ENCODE peak calls at places on chromosomes 5 and 9, in nine cellular contexts. One of them, this sample, is unnamed.

GRCh38 chr5:72633041-72633445 is 125.8 kb upstream of the ZNF366 start:
- DNase-seq in iris pigment epithelial cell: no peak
- DNase-seq in OCI-M1: no peak
- DNase-seq in psoas muscle: no peak
- DNase-seq in amniotic stem cell: no peak
- DNase-seq in effector memory CD4-positive, alpha-beta T cell: no peak
- DNase-seq in heart left ventricle: no peak
- DNase-seq in GM19239: no peak
- DNase-seq in HEK293T: no peak
- DNase-seq in this sample: no peak

GRCh38 chr5:158028349-158028748 is 169.4 kb upstream of the CLINT1 start:
- DNase-seq in iris pigment epithelial cell: no peak
- DNase-seq in OCI-M1: no peak
- DNase-seq in psoas muscle: no peak
- DNase-seq in amniotic stem cell: no peak
- DNase-seq in effector memory CD4-positive, alpha-beta T cell: no peak
- DNase-seq in heart left ventricle: no peak
- DNase-seq in GM19239: no peak
- DNase-seq in HEK293T: no peak
- DNase-seq in this sample: no peak

GRCh38 chr9:69579749-69580581 is 92.2 kb downstream of the APBA1 start:
- DNase-seq in iris pigment epithelial cell: no peak
- DNase-seq in OCI-M1: no peak
- DNase-seq in psoas muscle: no peak
- DNase-seq in amniotic stem cell: no peak
- DNase-seq in effector memory CD4-positive, alpha-beta T cell: no peak
- DNase-seq in heart left ventricle: no peak
- DNase-seq in GM19239: no peak
- DNase-seq in HEK293T: no peak
- DNase-seq in this sample: no peak

GRCh38 chr9:75814667-75815066 is 75.8 kb upstream of the PCSK5 start:
- DNase-seq in iris pigment epithelial cell: peak
- DNase-seq in OCI-M1: no peak
- DNase-seq in psoas muscle: no peak
- DNase-seq in amniotic stem cell: no peak
- DNase-seq in effector memory CD4-positive, alpha-beta T cell: no peak
- DNase-seq in heart left ventricle: no peak
- DNase-seq in GM19239: no peak
- DNase-seq in HEK293T: no peak
- DNase-seq in this sample: no peak

GRCh38 chr5:67842806-67843205 is 372.8 kb upstream of the PIK3R1 start:
- DNase-seq in iris pigment epithelial cell: peak
- DNase-seq in OCI-M1: no peak
- DNase-seq in psoas muscle: no peak
- DNase-seq in amniotic stem cell: no peak
- DNase-seq in effector memory CD4-positive, alpha-beta T cell: no peak
- DNase-seq in heart left ventricle: no peak
- DNase-seq in GM19239: no peak
- DNase-seq in HEK293T: no peak
- DNase-seq in this sample: no peak

GRCh38 chr5:10485142-10485795 is 43.6 kb downstream of the ROPN1L start:
- DNase-seq in iris pigment epithelial cell: peak
- DNase-seq in OCI-M1: peak
- DNase-seq in psoas muscle: no peak
- DNase-seq in amniotic stem cell: peak
- DNase-seq in effector memory CD4-positive, alpha-beta T cell: no peak
- DNase-seq in heart left ventricle: peak
- DNase-seq in GM19239: no peak
- DNase-seq in HEK293T: peak
- DNase-seq in this sample: peak

GRCh38 chr9:76542360-76542759 is 83.4 kb downstream of the GCNT1 start:
- DNase-seq in iris pigment epithelial cell: no peak
- DNase-seq in OCI-M1: peak
- DNase-seq in psoas muscle: no peak
- DNase-seq in amniotic stem cell: no peak
- DNase-seq in effector memory CD4-positive, alpha-beta T cell: no peak
- DNase-seq in heart left ventricle: no peak
- DNase-seq in GM19239: no peak
- DNase-seq in HEK293T: no peak
- DNase-seq in this sample: peak

GRCh38 chr5:132262882-132263547 is 5.5 kb downstream of the PDLIM4 start:
- DNase-seq in iris pigment epithelial cell: no peak
- DNase-seq in OCI-M1: no peak
- DNase-seq in psoas muscle: no peak
- DNase-seq in amniotic stem cell: no peak
- DNase-seq in effector memory CD4-positive, alpha-beta T cell: no peak
- DNase-seq in heart left ventricle: no peak
- DNase-seq in GM19239: no peak
- DNase-seq in HEK293T: no peak
- DNase-seq in this sample: no peak

GRCh38 chr9:89648247-89649000 is 43.6 kb downstream of the GADD45G start:
- DNase-seq in iris pigment epithelial cell: no peak
- DNase-seq in OCI-M1: no peak
- DNase-seq in psoas muscle: no peak
- DNase-seq in amniotic stem cell: no peak
- DNase-seq in effector memory CD4-positive, alpha-beta T cell: no peak
- DNase-seq in heart left ventricle: no peak
- DNase-seq in GM19239: no peak
- DNase-seq in HEK293T: no peak
- DNase-seq in this sample: no peak

GRCh38 chr5:43514816-43515677 is at the start of gene C5orf34:
- DNase-seq in iris pigment epithelial cell: peak
- DNase-seq in OCI-M1: peak
- DNase-seq in psoas muscle: peak
- DNase-seq in amniotic stem cell: peak
- DNase-seq in effector memory CD4-positive, alpha-beta T cell: peak
- DNase-seq in heart left ventricle: peak
- DNase-seq in GM19239: peak
- DNase-seq in HEK293T: peak
- DNase-seq in this sample: peak

GRCh38 chr5:52738095-52738506 is 49.6 kb upstream of the ITGA1 start:
- DNase-seq in iris pigment epithelial cell: peak
- DNase-seq in OCI-M1: peak
- DNase-seq in psoas muscle: no peak
- DNase-seq in amniotic stem cell: no peak
- DNase-seq in effector memory CD4-positive, alpha-beta T cell: no peak
- DNase-seq in heart left ventricle: no peak
- DNase-seq in GM19239: no peak
- DNase-seq in HEK293T: no peak
- DNase-seq in this sample: no peak

GRCh38 chr5:136202800-136203199 is 9.8 kb upstream of the SMIM32 start:
- DNase-seq in iris pigment epithelial cell: no peak
- DNase-seq in OCI-M1: no peak
- DNase-seq in psoas muscle: no peak
- DNase-seq in amniotic stem cell: no peak
- DNase-seq in effector memory CD4-positive, alpha-beta T cell: no peak
- DNase-seq in heart left ventricle: no peak
- DNase-seq in GM19239: no peak
- DNase-seq in HEK293T: no peak
- DNase-seq in this sample: no peak

GRCh38 chr5:35483797-35484196 is 133.9 kb upstream of the SPEF2 start:
- DNase-seq in iris pigment epithelial cell: no peak
- DNase-seq in OCI-M1: no peak
- DNase-seq in psoas muscle: no peak
- DNase-seq in amniotic stem cell: no peak
- DNase-seq in effector memory CD4-positive, alpha-beta T cell: no peak
- DNase-seq in heart left ventricle: no peak
- DNase-seq in GM19239: no peak
- DNase-seq in HEK293T: no peak
- DNase-seq in this sample: no peak

GRCh38 chr9:121369595-121370265 is at the start of gene STOM:
- DNase-seq in iris pigment epithelial cell: peak
- DNase-seq in OCI-M1: peak
- DNase-seq in psoas muscle: peak
- DNase-seq in amniotic stem cell: peak
- DNase-seq in effector memory CD4-positive, alpha-beta T cell: peak
- DNase-seq in heart left ventricle: peak
- DNase-seq in GM19239: no peak
- DNase-seq in HEK293T: no peak
- DNase-seq in this sample: peak

GRCh38 chr9:90894956-90895687 is 93.5 kb downstream of the SYK start:
- DNase-seq in iris pigment epithelial cell: peak
- DNase-seq in OCI-M1: no peak
- DNase-seq in psoas muscle: no peak
- DNase-seq in amniotic stem cell: no peak
- DNase-seq in effector memory CD4-positive, alpha-beta T cell: no peak
- DNase-seq in heart left ventricle: no peak
- DNase-seq in GM19239: no peak
- DNase-seq in HEK293T: peak
- DNase-seq in this sample: no peak

GRCh38 chr9:110015759-110016158 is 192.2 kb downstream of the C9orf152 start:
- DNase-seq in iris pigment epithelial cell: peak
- DNase-seq in OCI-M1: peak
- DNase-seq in psoas muscle: no peak
- DNase-seq in amniotic stem cell: peak
- DNase-seq in effector memory CD4-positive, alpha-beta T cell: no peak
- DNase-seq in heart left ventricle: no peak
- DNase-seq in GM19239: no peak
- DNase-seq in HEK293T: no peak
- DNase-seq in this sample: no peak

GRCh38 chr9:97703437-97704326 is 6.5 kb upstream of the XPA start:
- DNase-seq in iris pigment epithelial cell: peak
- DNase-seq in OCI-M1: peak
- DNase-seq in psoas muscle: no peak
- DNase-seq in amniotic stem cell: peak
- DNase-seq in effector memory CD4-positive, alpha-beta T cell: no peak
- DNase-seq in heart left ventricle: no peak
- DNase-seq in GM19239: no peak
- DNase-seq in HEK293T: no peak
- DNase-seq in this sample: no peak

GRCh38 chr5:90301248-90301647 is 108.3 kb downstream of the CETN3 start:
- DNase-seq in iris pigment epithelial cell: no peak
- DNase-seq in OCI-M1: no peak
- DNase-seq in psoas muscle: no peak
- DNase-seq in amniotic stem cell: no peak
- DNase-seq in effector memory CD4-positive, alpha-beta T cell: no peak
- DNase-seq in heart left ventricle: no peak
- DNase-seq in GM19239: no peak
- DNase-seq in HEK293T: no peak
- DNase-seq in this sample: no peak

GRCh38 chr9:12963537-12963936 is 188.7 kb downstream of the LURAP1L start:
- DNase-seq in iris pigment epithelial cell: no peak
- DNase-seq in OCI-M1: peak
- DNase-seq in psoas muscle: no peak
- DNase-seq in amniotic stem cell: no peak
- DNase-seq in effector memory CD4-positive, alpha-beta T cell: no peak
- DNase-seq in heart left ventricle: no peak
- DNase-seq in GM19239: no peak
- DNase-seq in HEK293T: no peak
- DNase-seq in this sample: no peak

GRCh38 chr9:136742640-136743391 is at the start of gene LCN10:
- DNase-seq in iris pigment epithelial cell: no peak
- DNase-seq in OCI-M1: no peak
- DNase-seq in psoas muscle: no peak
- DNase-seq in amniotic stem cell: no peak
- DNase-seq in effector memory CD4-positive, alpha-beta T cell: no peak
- DNase-seq in heart left ventricle: no peak
- DNase-seq in GM19239: no peak
- DNase-seq in HEK293T: no peak
- DNase-seq in this sample: no peak

GRCh38 chr9:4297795-4298254 is 2.0 kb downstream of the GLIS3 start:
- DNase-seq in iris pigment epithelial cell: peak
- DNase-seq in OCI-M1: peak
- DNase-seq in psoas muscle: peak
- DNase-seq in amniotic stem cell: peak
- DNase-seq in effector memory CD4-positive, alpha-beta T cell: no peak
- DNase-seq in heart left ventricle: peak
- DNase-seq in GM19239: peak
- DNase-seq in HEK293T: peak
- DNase-seq in this sample: peak

GRCh38 chr9:98867434-98868168 is 60.1 kb downstream of the GALNT12 start:
- DNase-seq in iris pigment epithelial cell: peak
- DNase-seq in OCI-M1: peak
- DNase-seq in psoas muscle: peak
- DNase-seq in amniotic stem cell: peak
- DNase-seq in effector memory CD4-positive, alpha-beta T cell: no peak
- DNase-seq in heart left ventricle: peak
- DNase-seq in GM19239: no peak
- DNase-seq in HEK293T: no peak
- DNase-seq in this sample: peak

GRCh38 chr5:129367883-129368282 is 92.2 kb upstream of the ADAMTS19 start:
- DNase-seq in iris pigment epithelial cell: peak
- DNase-seq in OCI-M1: peak
- DNase-seq in psoas muscle: no peak
- DNase-seq in amniotic stem cell: no peak
- DNase-seq in effector memory CD4-positive, alpha-beta T cell: no peak
- DNase-seq in heart left ventricle: no peak
- DNase-seq in GM19239: no peak
- DNase-seq in HEK293T: no peak
- DNase-seq in this sample: no peak

GRCh38 chr9:7097785-7098420 is 340.1 kb downstream of the KDM4C start:
- DNase-seq in iris pigment epithelial cell: peak
- DNase-seq in OCI-M1: no peak
- DNase-seq in psoas muscle: no peak
- DNase-seq in amniotic stem cell: no peak
- DNase-seq in effector memory CD4-positive, alpha-beta T cell: no peak
- DNase-seq in heart left ventricle: no peak
- DNase-seq in GM19239: no peak
- DNase-seq in HEK293T: no peak
- DNase-seq in this sample: no peak

GRCh38 chr5:7773178-7773577 is 77.8 kb downstream of the CFAP90 start:
- DNase-seq in iris pigment epithelial cell: no peak
- DNase-seq in OCI-M1: no peak
- DNase-seq in psoas muscle: no peak
- DNase-seq in amniotic stem cell: no peak
- DNase-seq in effector memory CD4-positive, alpha-beta T cell: no peak
- DNase-seq in heart left ventricle: no peak
- DNase-seq in GM19239: no peak
- DNase-seq in HEK293T: no peak
- DNase-seq in this sample: no peak

GRCh38 chr9:114382951-114383865 is 4.6 kb downstream of the AKNA start:
- DNase-seq in iris pigment epithelial cell: no peak
- DNase-seq in OCI-M1: no peak
- DNase-seq in psoas muscle: peak
- DNase-seq in amniotic stem cell: no peak
- DNase-seq in effector memory CD4-positive, alpha-beta T cell: peak
- DNase-seq in heart left ventricle: peak
- DNase-seq in GM19239: no peak
- DNase-seq in HEK293T: no peak
- DNase-seq in this sample: no peak

GRCh38 chr5:23314827-23315226 is 192.6 kb upstream of the PRDM9 start:
- DNase-seq in iris pigment epithelial cell: peak
- DNase-seq in OCI-M1: no peak
- DNase-seq in psoas muscle: no peak
- DNase-seq in amniotic stem cell: no peak
- DNase-seq in effector memory CD4-positive, alpha-beta T cell: no peak
- DNase-seq in heart left ventricle: no peak
- DNase-seq in GM19239: no peak
- DNase-seq in HEK293T: no peak
- DNase-seq in this sample: no peak

GRCh38 chr5:64074533-64074932 is 91.1 kb upstream of the RNF180 start:
- DNase-seq in iris pigment epithelial cell: peak
- DNase-seq in OCI-M1: peak
- DNase-seq in psoas muscle: no peak
- DNase-seq in amniotic stem cell: no peak
- DNase-seq in effector memory CD4-positive, alpha-beta T cell: no peak
- DNase-seq in heart left ventricle: no peak
- DNase-seq in GM19239: peak
- DNase-seq in HEK293T: peak
- DNase-seq in this sample: peak

GRCh38 chr5:33891731-33892418 is at the start of gene ADAMTS12:
- DNase-seq in iris pigment epithelial cell: peak
- DNase-seq in OCI-M1: no peak
- DNase-seq in psoas muscle: peak
- DNase-seq in amniotic stem cell: peak
- DNase-seq in effector memory CD4-positive, alpha-beta T cell: no peak
- DNase-seq in heart left ventricle: peak
- DNase-seq in GM19239: no peak
- DNase-seq in HEK293T: peak
- DNase-seq in this sample: no peak

GRCh38 chr5:51983161-51983560 is 599.9 kb downstream of the ISL1 start:
- DNase-seq in iris pigment epithelial cell: no peak
- DNase-seq in OCI-M1: no peak
- DNase-seq in psoas muscle: no peak
- DNase-seq in amniotic stem cell: no peak
- DNase-seq in effector memory CD4-positive, alpha-beta T cell: no peak
- DNase-seq in heart left ventricle: no peak
- DNase-seq in GM19239: no peak
- DNase-seq in HEK293T: no peak
- DNase-seq in this sample: no peak

GRCh38 chr9:127444283-127444920 is 6.8 kb downstream of the RPL12 start:
- DNase-seq in iris pigment epithelial cell: no peak
- DNase-seq in OCI-M1: no peak
- DNase-seq in psoas muscle: no peak
- DNase-seq in amniotic stem cell: no peak
- DNase-seq in effector memory CD4-positive, alpha-beta T cell: no peak
- DNase-seq in heart left ventricle: no peak
- DNase-seq in GM19239: no peak
- DNase-seq in HEK293T: no peak
- DNase-seq in this sample: peak

This sample was measured in Karpas-422.